ENCODE peak calls at places on chromosome 22, in eight cellular contexts. One of them, this sample, is unnamed.

GRCh38 chr22:47775191-47775590 is 1012.7 kb downstream of the TBC1D22A start:
- DNase-seq in epithelial cell of esophagus: no peak
- DNase-seq in CD4-positive, alpha-beta memory T cell: no peak
- DNase-seq in fibroblast of villous mesenchyme: no peak
- DNase-seq in transverse colon: no peak
- DNase-seq in right cardiac atrium: no peak
- DNase-seq in naive thymus-derived CD4-positive, alpha-beta T cell: no peak
- DNase-seq in mammary epithelial cell: no peak
- DNase-seq in this sample: no peak

GRCh38 chr22:46848227-46848626 is 85.8 kb downstream of the TBC1D22A start:
- DNase-seq in fibroblast of villous mesenchyme: no peak
- DNase-seq in mammary epithelial cell: peak; percentile 43
- DNase-seq in right cardiac atrium: no peak
- DNase-seq in naive thymus-derived CD4-positive, alpha-beta T cell: no peak
- DNase-seq in transverse colon: no peak
- DNase-seq in CD4-positive, alpha-beta memory T cell: no peak
- DNase-seq in epithelial cell of esophagus: peak; percentile 89
- DNase-seq in this sample: no peak

GRCh38 chr22:31160328-31160978 is 471 bp downstream of the RNF185 start:
- DNase-seq in fibroblast of villous mesenchyme: peak; percentile 48
- DNase-seq in epithelial cell of esophagus: peak; percentile 32
- DNase-seq in CD4-positive, alpha-beta memory T cell: peak; percentile 2
- DNase-seq in mammary epithelial cell: no peak
- DNase-seq in naive thymus-derived CD4-positive, alpha-beta T cell: no peak
- DNase-seq in right cardiac atrium: no peak
- DNase-seq in transverse colon: peak; percentile 23
- DNase-seq in this sample: no peak

GRCh38 chr22:46320716-46321386 is 14.7 kb upstream of the TRMU start:
- DNase-seq in CD4-positive, alpha-beta memory T cell: no peak
- DNase-seq in epithelial cell of esophagus: no peak
- DNase-seq in transverse colon: no peak
- DNase-seq in right cardiac atrium: no peak
- DNase-seq in fibroblast of villous mesenchyme: no peak
- DNase-seq in mammary epithelial cell: no peak
- DNase-seq in naive thymus-derived CD4-positive, alpha-beta T cell: no peak
- DNase-seq in this sample: no peak

GRCh38 chr22:47207846-47208554 is 445.6 kb downstream of the TBC1D22A start:
- DNase-seq in fibroblast of villous mesenchyme: no peak
- DNase-seq in right cardiac atrium: no peak
- DNase-seq in epithelial cell of esophagus: no peak
- DNase-seq in transverse colon: no peak
- DNase-seq in CD4-positive, alpha-beta memory T cell: no peak
- DNase-seq in mammary epithelial cell: no peak
- DNase-seq in naive thymus-derived CD4-positive, alpha-beta T cell: no peak
- DNase-seq in this sample: no peak

GRCh38 chr22:33372875-33373274 is 314.7 kb upstream of the SYN3 start:
- DNase-seq in CD4-positive, alpha-beta memory T cell: no peak
- DNase-seq in epithelial cell of esophagus: no peak
- DNase-seq in mammary epithelial cell: no peak
- DNase-seq in transverse colon: no peak
- DNase-seq in naive thymus-derived CD4-positive, alpha-beta T cell: no peak
- DNase-seq in right cardiac atrium: no peak
- DNase-seq in fibroblast of villous mesenchyme: no peak
- DNase-seq in this sample: no peak

GRCh38 chr22:47474895-47475294 is 712.4 kb downstream of the TBC1D22A start:
- DNase-seq in fibroblast of villous mesenchyme: peak; percentile 3
- DNase-seq in epithelial cell of esophagus: no peak
- DNase-seq in transverse colon: no peak
- DNase-seq in naive thymus-derived CD4-positive, alpha-beta T cell: no peak
- DNase-seq in CD4-positive, alpha-beta memory T cell: no peak
- DNase-seq in right cardiac atrium: no peak
- DNase-seq in mammary epithelial cell: no peak
- DNase-seq in this sample: no peak

GRCh38 chr22:19143967-19144400 is 467 bp downstream of the ESS2 start:
- DNase-seq in mammary epithelial cell: peak; percentile 24
- DNase-seq in right cardiac atrium: no peak
- DNase-seq in fibroblast of villous mesenchyme: peak; percentile 16
- DNase-seq in transverse colon: no peak
- DNase-seq in CD4-positive, alpha-beta memory T cell: peak; percentile 44
- DNase-seq in naive thymus-derived CD4-positive, alpha-beta T cell: no peak
- DNase-seq in epithelial cell of esophagus: peak; percentile 42
- DNase-seq in this sample: peak; percentile 47

GRCh38 chr22:27825174-27825573 is 23.6 kb upstream of the MN1 start:
- DNase-seq in epithelial cell of esophagus: no peak
- DNase-seq in CD4-positive, alpha-beta memory T cell: no peak
- DNase-seq in transverse colon: no peak
- DNase-seq in naive thymus-derived CD4-positive, alpha-beta T cell: no peak
- DNase-seq in mammary epithelial cell: no peak
- DNase-seq in fibroblast of villous mesenchyme: no peak
- DNase-seq in right cardiac atrium: no peak
- DNase-seq in this sample: peak; percentile 26

GRCh38 chr22:31754813-31755212 is 994 bp downstream of the DEPDC5 start:
- DNase-seq in CD4-positive, alpha-beta memory T cell: no peak
- DNase-seq in mammary epithelial cell: no peak
- DNase-seq in fibroblast of villous mesenchyme: no peak
- DNase-seq in naive thymus-derived CD4-positive, alpha-beta T cell: no peak
- DNase-seq in epithelial cell of esophagus: no peak
- DNase-seq in transverse colon: no peak
- DNase-seq in right cardiac atrium: no peak
- DNase-seq in this sample: peak; percentile 31

GRCh38 chr22:17896552-17896951 is 122.3 kb upstream of the BID start:
- DNase-seq in transverse colon: no peak
- DNase-seq in fibroblast of villous mesenchyme: no peak
- DNase-seq in right cardiac atrium: peak; percentile 68
- DNase-seq in mammary epithelial cell: no peak
- DNase-seq in naive thymus-derived CD4-positive, alpha-beta T cell: no peak
- DNase-seq in epithelial cell of esophagus: no peak
- DNase-seq in CD4-positive, alpha-beta memory T cell: no peak
- DNase-seq in this sample: no peak

GRCh38 chr22:44764373-44764772 is 12.0 kb downstream of the ARHGAP8 start:
- DNase-seq in right cardiac atrium: no peak
- DNase-seq in transverse colon: no peak
- DNase-seq in fibroblast of villous mesenchyme: no peak
- DNase-seq in epithelial cell of esophagus: no peak
- DNase-seq in naive thymus-derived CD4-positive, alpha-beta T cell: no peak
- DNase-seq in mammary epithelial cell: no peak
- DNase-seq in CD4-positive, alpha-beta memory T cell: no peak
- DNase-seq in this sample: no peak

GRCh38 chr22:41274856-41275255 is 11.1 kb downstream of the RANGAP1 start:
- DNase-seq in transverse colon: no peak
- DNase-seq in right cardiac atrium: no peak
- DNase-seq in fibroblast of villous mesenchyme: no peak
- DNase-seq in CD4-positive, alpha-beta memory T cell: no peak
- DNase-seq in epithelial cell of esophagus: no peak
- DNase-seq in naive thymus-derived CD4-positive, alpha-beta T cell: no peak
- DNase-seq in mammary epithelial cell: no peak
- DNase-seq in this sample: no peak

GRCh38 chr22:24465566-24465965 is 29.6 kb upstream of the UPB1 start:
- DNase-seq in mammary epithelial cell: no peak
- DNase-seq in right cardiac atrium: no peak
- DNase-seq in transverse colon: no peak
- DNase-seq in CD4-positive, alpha-beta memory T cell: no peak
- DNase-seq in fibroblast of villous mesenchyme: peak; percentile 86
- DNase-seq in naive thymus-derived CD4-positive, alpha-beta T cell: no peak
- DNase-seq in epithelial cell of esophagus: peak; percentile 59
- DNase-seq in this sample: no peak

GRCh38 chr22:35299217-35299716 is 427 bp upstream of the TOM1 start:
- DNase-seq in epithelial cell of esophagus: peak; percentile 16
- DNase-seq in CD4-positive, alpha-beta memory T cell: no peak
- DNase-seq in transverse colon: no peak
- DNase-seq in mammary epithelial cell: no peak
- DNase-seq in right cardiac atrium: no peak
- DNase-seq in fibroblast of villous mesenchyme: peak; percentile 74
- DNase-seq in naive thymus-derived CD4-positive, alpha-beta T cell: no peak
- DNase-seq in this sample: no peak

GRCh38 chr22:35410663-35411034 is 10.7 kb downstream of the MCM5 start:
- DNase-seq in epithelial cell of esophagus: no peak
- DNase-seq in right cardiac atrium: no peak
- DNase-seq in naive thymus-derived CD4-positive, alpha-beta T cell: no peak
- DNase-seq in fibroblast of villous mesenchyme: no peak
- DNase-seq in CD4-positive, alpha-beta memory T cell: no peak
- DNase-seq in transverse colon: no peak
- DNase-seq in mammary epithelial cell: no peak
- DNase-seq in this sample: no peak

GRCh38 chr22:47192651-47193437 is 430.4 kb downstream of the TBC1D22A start:
- DNase-seq in naive thymus-derived CD4-positive, alpha-beta T cell: peak; percentile 19
- DNase-seq in right cardiac atrium: no peak
- DNase-seq in CD4-positive, alpha-beta memory T cell: no peak
- DNase-seq in fibroblast of villous mesenchyme: no peak
- DNase-seq in epithelial cell of esophagus: no peak
- DNase-seq in transverse colon: peak; percentile 84
- DNase-seq in mammary epithelial cell: no peak
- DNase-seq in this sample: peak; percentile 50

DNA sequence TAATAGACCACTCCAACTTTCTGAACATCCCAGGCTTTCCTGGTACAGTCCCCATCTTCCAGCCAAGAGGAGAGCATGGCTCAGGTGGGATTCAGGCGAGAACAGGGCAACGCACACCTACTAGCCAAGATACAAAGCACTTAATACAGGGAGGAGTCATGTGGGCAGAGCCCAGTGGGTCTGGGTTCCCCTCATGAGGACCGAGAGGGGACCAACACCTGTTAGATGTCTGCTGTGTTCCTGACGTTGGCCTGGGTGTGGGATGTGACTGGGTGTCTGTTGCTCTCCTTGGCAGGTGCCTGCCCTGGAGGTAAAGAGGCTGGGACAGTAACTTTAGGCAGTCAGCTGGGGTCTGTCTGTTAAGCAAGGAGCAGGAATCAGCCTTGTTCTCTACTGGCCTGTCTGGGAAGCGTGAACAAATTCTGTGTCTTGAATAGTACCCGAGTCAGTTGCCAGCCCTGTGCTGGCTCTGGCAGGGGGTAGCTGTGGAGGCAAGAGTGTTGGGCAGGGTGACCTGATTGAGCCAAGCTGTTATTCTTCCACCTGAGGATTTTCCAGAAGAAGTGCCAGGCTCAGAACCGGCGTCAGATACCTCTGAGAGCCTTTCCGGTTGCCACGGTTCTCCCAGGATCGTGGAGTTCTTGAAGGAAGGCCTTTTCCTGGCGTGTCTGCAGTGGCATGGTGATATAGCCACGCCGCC is 56.3 kb downstream of the BCR start:
- DNase-seq in transverse colon: no peak
- DNase-seq in right cardiac atrium: peak; percentile 29
- DNase-seq in fibroblast of villous mesenchyme: no peak
- DNase-seq in epithelial cell of esophagus: no peak
- DNase-seq in mammary epithelial cell: no peak
- DNase-seq in naive thymus-derived CD4-positive, alpha-beta T cell: no peak
- DNase-seq in CD4-positive, alpha-beta memory T cell: no peak
- DNase-seq in this sample: no peak
- H3K4me3 ChIP-seq in transverse colon: no peak overlapping the region
- H3K4me3 ChIP-seq in right cardiac atrium: no peak overlapping the region
- H3K4me3 ChIP-seq in fibroblast of villous mesenchyme: no peak overlapping the region
- H3K4me3 ChIP-seq in epithelial cell of esophagus: no peak overlapping the region
- H3K4me3 ChIP-seq in mammary epithelial cell: no peak overlapping the region
- H3K4me3 ChIP-seq in naive thymus-derived CD4-positive, alpha-beta T cell: no peak overlapping the region
- H3K4me3 ChIP-seq in CD4-positive, alpha-beta memory T cell: no peak overlapping the region
- H3K4me3 ChIP-seq in this sample: no peak overlapping the region

DNA sequence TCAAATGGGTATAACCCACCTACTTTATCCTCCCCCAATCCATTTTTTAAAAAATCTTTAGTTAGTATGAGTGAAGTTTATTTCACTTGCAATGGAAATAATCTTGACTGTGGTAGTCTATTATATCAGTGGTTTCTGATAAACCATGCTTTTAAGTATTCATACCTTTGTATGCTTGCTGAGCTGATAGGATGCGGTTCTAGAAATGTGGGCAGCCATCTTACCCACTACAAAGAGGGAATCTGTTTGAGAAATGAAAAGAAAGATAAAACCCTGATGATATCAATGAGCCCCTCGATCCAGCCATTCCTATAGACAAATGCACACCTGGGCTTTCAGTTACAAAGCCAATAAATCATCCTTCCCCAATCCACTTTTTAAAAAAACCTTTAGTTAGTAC is 13.8 kb upstream of the PVALB start:
- DNase-seq in right cardiac atrium: no peak
- DNase-seq in naive thymus-derived CD4-positive, alpha-beta T cell: no peak
- DNase-seq in CD4-positive, alpha-beta memory T cell: peak; percentile 48
- DNase-seq in fibroblast of villous mesenchyme: no peak
- DNase-seq in transverse colon: no peak
- DNase-seq in epithelial cell of esophagus: no peak
- DNase-seq in mammary epithelial cell: no peak
- DNase-seq in this sample: no peak
- H3K4me3 ChIP-seq in right cardiac atrium: no peak overlapping the region
- H3K4me3 ChIP-seq in naive thymus-derived CD4-positive, alpha-beta T cell: no peak overlapping the region
- H3K4me3 ChIP-seq in CD4-positive, alpha-beta memory T cell: no peak overlapping the region
- H3K4me3 ChIP-seq in fibroblast of villous mesenchyme: no peak overlapping the region
- H3K4me3 ChIP-seq in transverse colon: no peak overlapping the region
- H3K4me3 ChIP-seq in epithelial cell of esophagus: no peak overlapping the region
- H3K4me3 ChIP-seq in mammary epithelial cell: no peak overlapping the region
- H3K4me3 ChIP-seq in this sample: no peak overlapping the region

DNA sequence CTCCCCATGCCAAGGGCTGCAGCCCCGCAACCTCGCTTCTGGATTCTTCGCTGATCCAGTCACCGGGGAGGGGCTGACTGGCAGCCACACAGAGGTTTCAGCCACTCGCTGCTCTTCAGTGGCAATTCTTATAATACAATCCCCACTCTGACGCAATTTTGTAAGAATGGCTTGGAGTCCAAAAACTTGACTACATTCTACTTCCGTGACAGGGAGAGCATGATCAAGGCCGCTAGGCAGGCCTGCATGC is 14.9 kb downstream of the PPM1F start:
- DNase-seq in mammary epithelial cell: peak; percentile 83
- DNase-seq in right cardiac atrium: peak; percentile 91
- DNase-seq in fibroblast of villous mesenchyme: no peak
- DNase-seq in transverse colon: no peak
- DNase-seq in naive thymus-derived CD4-positive, alpha-beta T cell: no peak
- DNase-seq in CD4-positive, alpha-beta memory T cell: no peak
- DNase-seq in epithelial cell of esophagus: peak; percentile 89
- DNase-seq in this sample: no peak
- H3K4me3 ChIP-seq in mammary epithelial cell: peak overlapping the region; percentile 44
- H3K4me3 ChIP-seq in right cardiac atrium: no peak overlapping the region
- H3K4me3 ChIP-seq in fibroblast of villous mesenchyme: peak overlapping the region; percentile 78
- H3K4me3 ChIP-seq in transverse colon: peak overlapping the region; percentile 47
- H3K4me3 ChIP-seq in naive thymus-derived CD4-positive, alpha-beta T cell: peak overlapping the region; percentile 69
- H3K4me3 ChIP-seq in CD4-positive, alpha-beta memory T cell: no peak overlapping the region
- H3K4me3 ChIP-seq in epithelial cell of esophagus: no peak overlapping the region
- H3K4me3 ChIP-seq in this sample: peak overlapping the region; percentile 69

DNA sequence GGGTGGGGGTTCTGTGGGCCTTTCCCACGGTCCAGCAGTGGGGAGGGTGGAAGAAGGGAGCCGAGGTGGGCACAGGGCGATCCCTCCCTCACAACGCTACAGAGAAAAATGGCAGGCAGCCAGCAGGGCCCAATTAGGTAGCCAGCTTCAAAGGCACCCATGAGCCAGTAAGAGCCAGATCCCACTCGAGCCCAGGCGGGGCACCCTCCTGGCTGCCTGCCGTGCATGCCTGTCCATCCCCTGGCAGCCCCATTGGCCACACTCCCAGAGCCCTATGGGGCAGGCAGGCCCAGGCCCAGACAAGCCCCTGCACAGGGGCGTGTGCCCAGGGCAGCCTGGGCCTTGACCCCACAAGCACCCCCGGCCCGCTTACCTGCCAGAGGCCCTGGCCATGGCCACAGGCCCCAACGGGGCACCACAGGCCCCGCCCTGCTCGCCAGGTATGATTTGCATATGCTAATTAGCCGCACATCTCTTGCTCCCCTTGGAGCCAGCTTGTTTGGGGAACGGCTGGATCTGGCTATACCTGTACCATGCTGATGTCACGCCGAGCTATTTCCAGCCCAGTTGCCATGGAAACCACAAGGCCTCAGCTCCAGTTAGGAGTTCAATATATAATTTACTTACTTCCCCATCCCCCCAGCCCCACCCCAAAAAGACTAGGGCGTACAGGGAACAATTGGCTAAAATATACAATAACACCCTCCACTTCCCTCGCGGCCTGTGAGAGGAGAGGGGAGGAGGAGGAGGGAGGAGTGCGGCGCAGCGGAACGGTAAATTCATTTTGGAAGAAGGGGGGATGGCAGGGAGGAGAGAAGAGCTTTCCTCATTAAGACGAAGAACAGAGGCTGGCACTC is 47.5 kb upstream of the TCF20 start:
- DNase-seq in CD4-positive, alpha-beta memory T cell: no peak
- DNase-seq in fibroblast of villous mesenchyme: no peak
- DNase-seq in transverse colon: peak; percentile 83
- DNase-seq in right cardiac atrium: no peak
- DNase-seq in mammary epithelial cell: peak; percentile 62
- DNase-seq in epithelial cell of esophagus: peak; percentile 49
- DNase-seq in naive thymus-derived CD4-positive, alpha-beta T cell: no peak
- DNase-seq in this sample: no peak
- H3K4me3 ChIP-seq in CD4-positive, alpha-beta memory T cell: no peak overlapping the region
- H3K4me3 ChIP-seq in fibroblast of villous mesenchyme: no peak overlapping the region
- H3K4me3 ChIP-seq in transverse colon: no peak overlapping the region
- H3K4me3 ChIP-seq in right cardiac atrium: no peak overlapping the region
- H3K4me3 ChIP-seq in mammary epithelial cell: no peak overlapping the region
- H3K4me3 ChIP-seq in epithelial cell of esophagus: no peak overlapping the region
- H3K4me3 ChIP-seq in naive thymus-derived CD4-positive, alpha-beta T cell: no peak overlapping the region
- H3K4me3 ChIP-seq in this sample: no peak overlapping the region

This sample was measured in GM12865.